ENCODE peak calls at places on chromosomes 1 and 21, in six cellular contexts. I is HFFc6, N is lower lobe of right lung, G is A549, U is choroid plexus epithelial cell, P is IMR-90. M is an unnamed sample.

GRCh38 chr21:37712204-37712934 is 203.9 kb downstream of the KCNJ6 start:
- DNase-seq in P (peak; percentile 73), N (peak; percentile 72), I (peak; percentile 62), U (peak; percentile 85), G (peak; percentile 27), M (no peak)

GRCh38 chr1:87760100-87760499 is 431.4 kb downstream of the LMO4 start:
- DNase-seq in N (no peak), P (peak; percentile 60), U (no peak), I (peak; percentile 8), G (no peak), M (no peak)

GRCh38 chr1:111241797-111242196 is 14.3 kb downstream of the CHI3L2 start:
- DNase-seq in P (peak; percentile 4), U (no peak), I (peak; percentile 5), N (no peak), G (no peak), M (no peak)

GRCh38 chr1:228706305-228706704 is 29.0 kb upstream of the RHOU start:
- DNase-seq in U (no peak), I (no peak), N (no peak), P (no peak), G (no peak), M (no peak)

GRCh38 chr1:116585886-116586285 is 15.1 kb upstream of the CD58 start:
- DNase-seq in I (no peak), U (no peak), G (no peak), P (no peak), N (no peak), M (no peak)

GRCh38 chr1:109508001-109508872 is 1.3 kb downstream of the AMIGO1 start:
- DNase-seq in P (no peak), I (no peak), U (no peak), N (no peak), G (no peak), M (no peak)

GRCh38 chr1:35876988-35877387 is 6.0 kb upstream of the AGO1 start:
- DNase-seq in U (peak; percentile 50), P (peak; percentile 27), G (no peak), I (peak; percentile 5), N (no peak), M (no peak)

GRCh38 chr1:87794788-87795614 is 466.3 kb downstream of the LMO4 start:
- DNase-seq in I (peak; percentile 74), N (no peak), U (peak; percentile 79), P (peak; percentile 87), G (peak; percentile 46), M (no peak)

GRCh38 chr1:228009116-228009827 is 2.5 kb downstream of the WNT3A start:
- DNase-seq in N (no peak), U (no peak), P (no peak), I (no peak), G (no peak), M (no peak)

GRCh38 chr1:152968248-152968647 is 2.2 kb upstream of the SPRR4 start:
- DNase-seq in N (no peak), I (no peak), G (no peak), U (no peak), P (no peak), M (no peak)

GRCh38 chr1:78114034-78114956 is 68.5 kb downstream of the GIPC2 start:
- DNase-seq in I (peak; percentile 74), G (peak; percentile 48), N (no peak), U (peak; percentile 92), P (peak; percentile 81), M (no peak)

GRCh38 chr1:47629201-47629600 is 191.4 kb downstream of the FOXD2 start:
- DNase-seq in G (no peak), I (no peak), U (no peak), N (no peak), P (no peak), M (no peak)

GRCh38 chr1:205711105-205712048 is 31.1 kb upstream of the SLC45A3 start:
- DNase-seq in G (peak; percentile 59), I (peak; percentile 82), P (peak; percentile 86), N (no peak), U (peak; percentile 94), M (no peak)

GRCh38 chr1:183227382-183227781 is 41.3 kb downstream of the LAMC2 start:
- DNase-seq in P (no peak), N (no peak), U (no peak), I (no peak), G (no peak), M (no peak)

GRCh38 chr1:43668956-43669355 is 19.0 kb downstream of the KDM4A start:
- DNase-seq in U (peak; percentile 42), G (no peak), N (no peak), P (peak; percentile 54), I (no peak), M (no peak)

GRCh38 chr21:37986000-37986399 is 69.7 kb upstream of the KCNJ6 start:
- DNase-seq in P (no peak), I (no peak), G (no peak), N (no peak), U (no peak), M (no peak)

GRCh38 chr1:81634294-81634693 is 166.4 kb upstream of the ADGRL2 start:
- DNase-seq in P (no peak), G (no peak), U (no peak), I (no peak), N (no peak), M (no peak)

GRCh38 chr1:40627987-40628902 is 37.2 kb downstream of the RIMS3 start:
- DNase-seq in N (no peak), U (no peak), G (no peak), P (no peak), I (no peak), M (no peak)

GRCh38 chr1:183012301-183012994 is 10.8 kb upstream of the LAMC1 start:
- DNase-seq in G (no peak), U (no peak), N (no peak), P (no peak), I (no peak), M (no peak)

GRCh38 chr1:78370356-78370755 is 120.4 kb upstream of the PTGFR start:
- DNase-seq in P (peak; percentile 73), U (peak; percentile 85), I (peak; percentile 58), N (no peak), G (no peak), M (no peak)

GRCh38 chr1:229669333-229669732 is 43.3 kb downstream of the URB2 start:
- DNase-seq in P (no peak), U (peak; percentile 83), G (no peak), N (no peak), I (no peak), M (no peak)

GRCh38 chr1:4652631-4653327 is 1.6 kb upstream of the AJAP1 start:
- DNase-seq in U (peak; percentile 38), P (no peak), I (peak; percentile 1), N (peak; percentile 69), G (peak; percentile 62), M (no peak)

GRCh38 chr1:45206808-45207624 is 611 bp upstream of the ZSWIM5 start:
- DNase-seq in P (no peak), I (no peak), U (no peak), N (no peak), G (no peak), M (no peak)

GRCh38 chr21:35136106-35136505 is 87.0 kb upstream of the RUNX1 start:
- DNase-seq in N (no peak), U (no peak), I (no peak), G (no peak), P (no peak), M (no peak)

GRCh38 chr1:159090566-159091546 is 14.3 kb upstream of the AIM2 start:
- DNase-seq in I (peak; percentile 15), N (no peak), G (no peak), U (peak; percentile 54), P (peak; percentile 47), M (no peak)

GRCh38 chr1:156407344-156407743 is 38.3 kb downstream of the RHBG start:
- DNase-seq in P (no peak), G (no peak), I (no peak), U (no peak), N (no peak), M (no peak)

GRCh38 chr1:110240476-110241210 is 30.5 kb downstream of the KCNC4 start:
- DNase-seq in G (no peak), P (no peak), U (no peak), N (no peak), I (no peak), M (no peak)

GRCh38 chr1:193275773-193276172 is 89.4 kb upstream of the B3GALT2 start:
- DNase-seq in I (no peak), P (no peak), U (no peak), G (no peak), N (no peak), M (no peak)
- TF ChIP-seq CTCF in I (no peak), P (no peak), U (no peak), G (no peak), N (no peak), M (no peak)

GRCh38 chr1:29317063-29317915 is 81.0 kb downstream of the PTPRU start:
- DNase-seq in I (no peak), P (no peak), G (no peak), N (no peak), U (no peak), M (no peak)

GRCh38 chr1:29318724-29319123 is 82.4 kb downstream of the PTPRU start:
- DNase-seq in G (no peak), P (no peak), I (no peak), N (no peak), U (no peak), M (no peak)

GRCh38 chr1:29315876-29316275 is 79.6 kb downstream of the PTPRU start:
- DNase-seq in P (no peak), G (no peak), I (no peak), N (no peak), U (no peak), M (no peak)

GRCh38 chr1:29319300-29320110 is 83.2 kb downstream of the PTPRU start:
- DNase-seq in U (no peak), N (no peak), G (no peak), I (no peak), P (no peak), M (no peak)

GRCh38 chr1:29317916-29318530 is 81.7 kb downstream of the PTPRU start:
- DNase-seq in U (no peak), N (no peak), P (no peak), G (no peak), I (no peak), M (no peak)
- TF ChIP-seq CTCF in U (no peak), N (no peak), P (no peak), G (no peak), I (no peak), M (no peak)

GRCh38 chr1:70221241-70222077 is at the start of gene SRSF11:
- DNase-seq in P (peak; percentile 91), I (peak; percentile 92), U (peak; percentile 96), N (peak; percentile 97), G (peak; percentile 66), M (peak; percentile 97)
- TF ChIP-seq CTCF in P (no peak), I (peak; percentile 27), U (no peak), N (no peak), G (no peak), M (peak; percentile 58)

DNA sequence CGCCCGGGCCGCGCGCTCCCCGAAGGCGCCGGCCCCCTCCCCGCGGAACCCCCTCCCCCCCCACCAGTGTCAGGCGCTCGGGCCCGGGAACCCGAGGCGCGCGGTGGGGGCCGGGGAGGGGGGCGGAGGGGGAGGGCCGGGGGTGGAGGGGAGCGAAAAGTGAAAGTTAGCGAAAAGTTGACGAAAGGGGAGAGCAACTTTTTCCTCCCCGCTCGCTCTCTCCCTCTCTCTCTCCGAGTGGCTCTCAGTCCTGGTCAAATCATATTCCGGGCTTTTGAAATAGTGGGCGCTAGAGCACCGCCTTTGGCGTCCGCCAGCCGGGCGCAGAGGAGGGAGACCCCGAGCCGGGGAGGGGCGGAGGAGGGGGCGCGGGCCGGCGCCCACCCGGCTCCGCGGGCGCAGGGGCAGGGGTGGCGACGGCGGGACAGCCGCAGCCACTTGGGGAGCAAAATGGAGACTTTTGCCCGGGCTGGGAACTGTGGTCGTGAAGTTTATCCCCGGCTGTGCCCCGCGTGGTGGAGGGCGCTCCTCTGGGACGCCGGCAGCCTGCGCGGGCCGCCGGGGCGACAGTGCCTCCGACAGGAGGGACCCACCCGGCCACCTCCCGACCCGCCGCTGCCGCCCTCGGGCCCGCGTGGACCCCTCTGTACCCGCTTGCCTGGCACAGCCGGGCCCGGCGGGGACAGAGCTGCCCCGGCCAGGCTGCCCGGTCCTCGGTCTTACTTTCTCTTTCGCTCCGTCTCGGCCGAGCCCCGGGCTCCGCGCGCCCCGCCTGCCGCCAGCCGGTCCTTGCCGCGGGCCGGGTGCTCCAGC is 694 bp downstream of the PRDM16 start:
- DNase-seq in P (peak; percentile 19), N (peak; percentile 55), U (peak; percentile 57), I (no peak), G (peak; percentile 37), M (peak; percentile 87)
- TF ChIP-seq CTCF in P (peak; percentile 41), N (peak; percentile 25), U (peak; percentile 56), I (peak; percentile 32), G (peak; percentile 52), M (peak; percentile 83)

M was measured in chondrocyte.